ENCODE peak calls at places on chromosome 1, in seven cellular contexts. X is tibial artery; A is dorsolateral prefrontal cortex; H is uterus; B is right cardiac atrium; P is sigmoid colon; R is CD8-positive, alpha-beta memory T cell. W is an unnamed sample.

GRCh38 chr1:115665319-115665718 is 23.5 kb downstream of the VANGL1 start:
- DNase-seq in X (no peak), P (no peak), A (no peak), B (no peak), R (no peak), H (no peak), W (no peak)

GRCh38 chr1:116139592-116140134 is 28.5 kb downstream of the MAB21L3 start:
- DNase-seq in R (no peak), A (no peak), H (no peak), X (no peak), B (no peak), P (no peak), W (no peak)

GRCh38 chr1:58545591-58546519 is 671 bp downstream of the OMA1 start:
- DNase-seq in R (peak), X (peak), H (peak), P (peak), B (peak), A (peak), W (peak)

GRCh38 chr1:52569333-52570265 is 16.7 kb upstream of the TUT4 start:
- DNase-seq in H (no peak), B (no peak), A (no peak), X (no peak), R (no peak), P (no peak), W (no peak)

GRCh38 chr1:181134543-181135461 is 46.3 kb downstream of the IER5 start:
- DNase-seq in X (no peak), A (no peak), P (no peak), B (peak), H (no peak), R (no peak), W (no peak)

GRCh38 chr1:1290238-1290731 is 10.0 kb downstream of the SCNN1D start:
- DNase-seq in P (no peak), B (peak), A (no peak), R (peak), X (peak), H (no peak), W (peak)

GRCh38 chr1:41501581-41501980 is 17.1 kb upstream of the EDN2 start:
- DNase-seq in B (peak), X (no peak), R (no peak), A (no peak), H (no peak), P (no peak), W (no peak)

GRCh38 chr1:152398812-152399698 is 15.0 kb downstream of the CRNN start:
- DNase-seq in A (no peak), H (no peak), B (no peak), P (no peak), X (no peak), R (no peak), W (peak)

GRCh38 chr1:152185544-152186391 is 26.7 kb upstream of the RPTN start:
- DNase-seq in H (no peak), R (peak), A (peak), X (no peak), P (no peak), B (no peak), W (peak)

GRCh38 chr1:194014004-194014403 is 827.6 kb upstream of the B3GALT2 start:
- DNase-seq in P (no peak), A (no peak), X (no peak), B (no peak), R (no peak), H (no peak), W (no peak)

GRCh38 chr1:189646066-189646465 is 831.6 kb downstream of the BRINP3 start:
- DNase-seq in X (no peak), H (no peak), R (no peak), A (no peak), P (no peak), B (no peak), W (no peak)

GRCh38 chr1:17013598-17014320 is 2.0 kb upstream of the ATP13A2 start:
- DNase-seq in P (peak), H (peak), B (no peak), X (no peak), A (no peak), R (no peak), W (no peak)

GRCh38 chr1:53512807-53513755 is 53.9 kb downstream of the DMRTB1 start:
- DNase-seq in A (no peak), X (no peak), R (no peak), H (no peak), B (no peak), P (no peak), W (no peak)

GRCh38 chr1:58548381-58548780 is 1.9 kb upstream of the OMA1 start:
- DNase-seq in R (no peak), H (no peak), A (no peak), B (no peak), P (no peak), X (no peak), W (no peak)

GRCh38 chr1:208135354-208135753 is 108.8 kb downstream of the PLXNA2 start:
- DNase-seq in P (no peak), R (no peak), A (no peak), H (no peak), B (peak), X (peak), W (no peak)

GRCh38 chr1:243917177-243917862 is 67.3 kb upstream of the AKT3 start:
- DNase-seq in X (no peak), P (peak), B (peak), H (peak), R (peak), A (peak), W (peak)

GRCh38 chr1:199867601-199868000 is 159.9 kb upstream of the NR5A2 start:
- DNase-seq in X (no peak), P (no peak), A (no peak), R (no peak), H (no peak), B (no peak), W (no peak)

GRCh38 chr1:116373451-116374339 is 651 bp downstream of the ATP1A1 start:
- DNase-seq in A (peak), X (peak), B (peak), H (peak), R (peak), P (peak), W (peak)

GRCh38 chr1:9281907-9282306 is 10.8 kb upstream of the SPSB1 start:
- DNase-seq in R (no peak), P (no peak), X (no peak), H (no peak), B (no peak), A (no peak), W (no peak)

GRCh38 chr1:97137862-97138514 is 416.4 kb downstream of the PTBP2 start:
- DNase-seq in X (peak), B (no peak), P (no peak), R (no peak), H (peak), A (peak), W (no peak)

GRCh38 chr1:201176931-201177330 is 13.7 kb upstream of the IGFN1 start:
- DNase-seq in H (no peak), A (no peak), B (no peak), X (no peak), R (no peak), P (no peak), W (no peak)

GRCh38 chr1:46171872-46172271 is 3.0 kb upstream of the TSPAN1 start:
- DNase-seq in X (no peak), R (no peak), A (no peak), P (no peak), H (no peak), B (no peak), W (no peak)
- H3K27ac ChIP-seq in X (no peak), R (no peak), A (peak), P (no peak), H (peak), B (peak), W (no peak)

DNA sequence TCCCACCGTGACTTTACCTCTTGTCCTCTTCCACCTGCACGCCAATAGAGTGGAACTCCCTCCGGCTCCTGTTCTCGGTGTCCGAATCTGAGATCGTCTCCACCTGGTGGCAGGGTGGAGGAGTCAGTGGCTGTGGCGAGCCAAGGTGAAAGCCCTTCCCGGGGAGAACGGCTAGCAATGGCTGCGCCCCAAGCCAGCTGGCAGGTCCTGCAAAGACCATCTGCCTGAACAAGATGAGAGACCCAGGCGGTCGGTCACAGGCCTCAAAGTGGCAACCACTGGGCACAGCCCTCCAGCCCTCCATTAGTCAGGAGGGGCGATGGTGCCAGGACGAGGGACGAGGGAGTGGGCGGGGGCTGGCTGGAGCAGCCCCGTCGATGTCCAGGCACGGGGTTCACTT is 25.4 kb upstream of the SMIM12 start:
- DNase-seq in A (no peak), H (no peak), X (no peak), P (no peak), R (no peak), B (no peak), W (no peak)
- H3K4me3 ChIP-seq in A (no peak), H (no peak), X (no peak), P (no peak), R (no peak), B (no peak), W (no peak)

DNA sequence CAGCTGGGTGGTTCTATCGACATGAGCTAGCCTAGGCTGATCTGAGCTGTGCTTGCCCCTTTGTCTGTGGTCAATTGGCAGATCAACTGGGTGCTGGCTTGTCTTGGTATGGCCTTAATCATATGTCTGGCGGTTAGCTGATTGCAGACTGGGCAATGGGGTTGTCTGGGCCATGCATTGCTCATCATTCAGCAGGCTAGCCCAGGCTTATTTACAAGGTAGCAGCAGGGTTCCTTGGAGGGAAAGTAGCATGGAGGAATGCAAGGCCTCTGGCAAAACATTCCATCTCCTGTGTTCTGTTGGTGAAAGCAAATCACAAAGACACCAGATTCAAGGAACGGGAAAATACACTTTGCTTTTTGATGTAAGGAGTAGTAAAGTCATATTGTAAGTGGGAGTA is 84.0 kb upstream of the IVNS1ABP start:
- DNase-seq in P (no peak), B (no peak), H (no peak), R (no peak), A (no peak), X (no peak), W (no peak)
- H3K27ac ChIP-seq in P (no peak), B (no peak), H (no peak), R (no peak), A (no peak), X (peak), W (no peak)

DNA sequence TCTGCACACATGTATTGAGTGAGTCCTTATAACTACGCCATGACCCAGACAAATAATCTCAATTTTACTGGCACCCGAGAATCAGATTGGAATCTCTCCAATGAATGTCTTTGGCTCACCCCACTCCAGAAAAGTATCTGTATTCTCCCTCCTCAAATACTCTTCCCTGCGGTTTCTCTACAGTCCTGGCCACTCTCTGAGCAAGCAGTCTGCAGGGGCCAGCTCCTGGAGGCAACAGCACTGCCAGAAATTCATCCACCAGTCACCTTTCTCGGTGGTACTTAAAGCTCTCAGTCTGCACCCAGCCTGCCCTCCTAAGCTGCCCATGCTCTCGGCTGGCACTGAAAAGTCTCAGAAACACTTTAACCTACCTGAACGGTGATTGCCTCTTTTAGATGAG is 16.1 kb upstream of the LYST start:
- DNase-seq in X (no peak), R (no peak), A (no peak), P (no peak), H (no peak), B (no peak), W (no peak)
- H3K4me3 ChIP-seq in X (peak), R (no peak), A (peak), P (peak), H (no peak), B (no peak), W (no peak)

GRCh38 chr1:183876284-183876683 is 71.4 kb downstream of the RGL1 start:
- DNase-seq in H (no peak), X (no peak), B (peak), A (no peak), R (no peak), P (no peak), W (no peak)
- H3K27ac ChIP-seq in H (peak), X (no peak), B (peak), A (peak), R (no peak), P (peak), W (no peak)

DNA sequence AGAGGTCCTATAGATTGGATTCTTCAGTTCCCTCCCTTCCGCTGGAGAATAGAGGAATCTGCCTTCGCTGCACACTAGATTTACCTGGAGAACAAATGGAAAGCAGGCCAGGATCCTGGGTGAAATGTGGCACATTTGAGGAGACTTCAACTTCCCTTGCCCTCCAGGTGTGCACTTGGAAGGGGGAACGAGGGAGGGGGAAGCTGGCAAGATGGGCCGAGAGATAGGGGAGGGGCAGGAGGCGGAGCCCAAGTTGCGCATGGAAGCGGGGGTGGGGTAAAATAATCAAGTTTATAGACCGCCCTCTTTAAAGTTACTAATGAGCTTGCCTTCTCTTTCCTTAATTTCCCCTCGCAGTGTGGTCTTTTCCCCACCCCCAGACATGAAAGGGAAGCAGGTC is 155.7 kb upstream of the CAMK1G start:
- DNase-seq in R (no peak), H (no peak), X (no peak), B (no peak), A (no peak), P (no peak), W (no peak)
- H3K4me3 ChIP-seq in R (no peak), H (no peak), X (no peak), B (no peak), A (no peak), P (no peak), W (no peak)

DNA sequence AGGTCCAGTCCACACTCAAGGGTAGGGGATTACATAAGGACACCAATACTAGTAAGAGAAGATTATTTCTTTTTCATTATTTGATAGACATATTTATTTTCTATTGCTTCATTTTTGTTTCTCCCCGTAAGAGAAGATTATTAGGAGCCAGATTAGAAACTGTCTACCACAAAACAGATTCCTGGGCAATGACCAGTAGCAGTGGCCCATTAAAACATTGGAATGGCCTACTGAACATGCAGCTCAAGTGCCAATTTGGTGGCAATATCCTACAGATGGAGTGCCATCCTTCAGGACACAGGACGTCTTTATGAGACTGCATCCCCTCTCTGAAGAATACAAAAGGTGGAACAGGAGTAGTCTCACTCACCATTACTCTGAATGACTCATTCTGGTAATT is 34.0 kb upstream of the ARHGAP29 start:
- DNase-seq in B (no peak), H (no peak), A (no peak), P (no peak), R (no peak), X (no peak), W (no peak)
- H3K27ac ChIP-seq in B (no peak), H (no peak), A (no peak), P (no peak), R (no peak), X (no peak), W (no peak)

DNA sequence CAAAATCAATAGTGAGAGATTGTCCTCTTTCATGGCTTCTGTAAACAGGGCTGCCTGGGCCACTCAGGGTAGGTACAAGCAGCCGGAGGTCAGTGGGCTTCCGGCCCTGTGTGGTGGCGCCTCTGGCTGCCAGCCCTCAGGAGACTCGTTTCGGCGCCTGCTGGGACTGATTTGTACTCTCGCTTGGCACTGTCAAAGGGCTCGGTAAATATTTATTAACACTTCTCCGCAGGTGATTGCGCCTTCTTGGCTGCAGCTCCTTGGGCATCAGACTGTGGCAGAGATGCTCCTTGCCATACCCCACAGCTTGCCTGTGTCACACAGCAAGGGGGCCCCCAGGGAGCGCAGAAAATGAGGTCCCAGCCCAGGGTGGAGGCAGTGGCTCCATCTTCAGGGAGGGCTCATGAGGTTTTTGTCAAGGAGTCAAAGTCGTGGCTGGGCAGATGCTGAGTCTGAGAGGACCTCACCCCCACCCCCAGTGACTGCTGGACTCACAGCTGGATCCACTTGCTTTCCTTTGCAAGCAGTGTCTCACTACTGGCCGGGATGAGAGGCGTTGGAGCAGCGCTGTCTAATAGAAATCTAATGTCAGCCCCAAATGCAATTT is 262.5 kb downstream of the GRIK3 start:
- DNase-seq in P (peak), H (no peak), B (no peak), R (no peak), A (no peak), X (no peak), W (no peak)
- H3K4me3 ChIP-seq in P (no peak), H (no peak), B (no peak), R (no peak), A (no peak), X (no peak), W (no peak)

GRCh38 chr1:167681024-167681423 is 40.8 kb upstream of the MPZL1 start:
- DNase-seq in A (no peak), P (no peak), X (no peak), B (no peak), H (no peak), R (no peak), W (no peak)

GRCh38 chr1:167683641-167684502 is 37.9 kb upstream of the MPZL1 start:
- DNase-seq in H (peak), A (no peak), R (no peak), P (peak), X (no peak), B (peak), W (no peak)

GRCh38 chr1:167685844-167686243 is 35.9 kb upstream of the MPZL1 start:
- DNase-seq in P (no peak), B (no peak), H (no peak), R (no peak), X (no peak), A (no peak), W (no peak)

GRCh38 chr1:167681497-167682102 is 40.2 kb upstream of the MPZL1 start:
- DNase-seq in X (no peak), R (no peak), H (no peak), B (no peak), P (no peak), A (no peak), W (no peak)

DNA sequence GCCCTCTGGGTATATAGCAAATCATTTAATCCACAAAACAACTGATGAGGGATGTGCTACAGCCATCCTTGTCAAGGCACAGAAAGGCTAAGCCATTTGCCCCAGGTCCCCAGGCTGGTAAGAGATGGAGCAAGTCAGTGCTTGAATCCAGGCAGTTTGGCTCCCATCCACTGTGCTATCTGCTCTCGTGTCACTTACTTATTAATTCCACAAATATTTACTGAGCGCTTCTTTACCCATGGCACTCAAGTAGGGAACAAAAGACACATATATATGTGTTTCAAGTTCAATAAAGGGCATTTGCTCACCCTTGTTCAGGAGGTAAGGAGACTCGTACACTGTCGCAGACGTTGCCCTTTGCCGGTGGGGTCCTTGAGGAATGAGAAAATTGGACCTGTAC is 38.6 kb upstream of the MPZL1 start:
- DNase-seq in B (no peak), R (no peak), X (no peak), H (no peak), A (no peak), P (no peak), W (no peak)
- H3K27ac ChIP-seq in B (peak), R (no peak), X (peak), H (peak), A (no peak), P (peak), W (no peak)